ENCODE peak calls at places on chromosome 18, in four cellular contexts. C, X, A and I are unnamed samples.

GRCh38 chr18:31774960-31775359 is 14.3 kb upstream of the SLC25A52 start:
- DNase-seq in C (no peak), X (no peak), A (no peak), I (no peak)

GRCh38 chr18:70397259-70397925 is 108.5 kb downstream of the SOCS6 start:
- DNase-seq in C (no peak), X (no peak), A (no peak), I (no peak)

GRCh38 chr18:75173125-75173432 is 35.9 kb downstream of the PTGR3 start:
- DNase-seq in C (no peak), X (no peak), A (no peak), I (no peak)

GRCh38 chr18:13635046-13635445 is 91.3 kb downstream of the FAM210A start:
- DNase-seq in C (no peak), X (no peak), A (no peak), I (no peak)

GRCh38 chr18:65721634-65722033 is 29.2 kb upstream of the CDH7 start:
- DNase-seq in C (no peak), X (no peak), A (no peak), I (no peak)

GRCh38 chr18:74633652-74634352 is 36.1 kb downstream of the ZNF407 start:
- DNase-seq in C (no peak), X (no peak), A (no peak), I (no peak)

GRCh38 chr18:25662247-25662646 is 310.3 kb upstream of the ZNF521 start:
- DNase-seq in C (no peak), X (no peak), A (no peak), I (no peak)

GRCh38 chr18:56505971-56506370 is 132.4 kb downstream of the TXNL1 start:
- DNase-seq in C (no peak), X (no peak), A (no peak), I (no peak)

GRCh38 chr18:78295271-78295670 is 684.3 kb upstream of the SALL3 start:
- DNase-seq in C (no peak), X (no peak), A (no peak), I (no peak)

GRCh38 chr18:45576906-45577305 is 38.4 kb upstream of the SLC14A2 start:
- DNase-seq in C (no peak), X (no peak), A (no peak), I (no peak)

GRCh38 chr18:45221363-45221762 is 393.9 kb upstream of the SLC14A2 start:
- DNase-seq in C (no peak), X (no peak), A (no peak), I (no peak)

GRCh38 chr18:22674300-22674699 is 256.6 kb upstream of the CTAGE1 start:
- DNase-seq in C (no peak), X (no peak), A (no peak), I (no peak)

GRCh38 chr18:13672657-13673056 is 53.7 kb downstream of the FAM210A start:
- DNase-seq in C (no peak), X (no peak), A (no peak), I (no peak)

GRCh38 chr18:68417826-68418225 is 297.1 kb downstream of the TMX3 start:
- DNase-seq in C (no peak), X (no peak), A (no peak), I (no peak)

GRCh38 chr18:22493255-22493654 is 75.5 kb upstream of the CTAGE1 start:
- DNase-seq in C (no peak), X (no peak), A (no peak), I (no peak)

GRCh38 chr18:71485578-71485977 is 1058.6 kb downstream of the CBLN2 start:
- DNase-seq in C (no peak), X (no peak), A (no peak), I (no peak)

GRCh38 chr18:49894827-49895226 is 81.5 kb upstream of the ACAA2 start:
- DNase-seq in C (no peak), X (no peak), A (no peak), I (no peak)

GRCh38 chr18:10559566-10560456 is 34.0 kb downstream of the NAPG start:
- DNase-seq in C (peak; percentile 40), X (no peak), A (no peak), I (peak; percentile 24)

GRCh38 chr18:48930926-48931325 is 19.8 kb downstream of the SMAD7 start:
- DNase-seq in C (no peak), X (no peak), A (no peak), I (no peak)

GRCh38 chr18:292271-292670 is 24.4 kb upstream of the THOC1 start:
- DNase-seq in C (no peak), X (no peak), A (no peak), I (peak; percentile 11)
- TF ChIP-seq CTCF in C (peak; percentile 43), X (no peak), A (no peak), I (peak; percentile 15)

GRCh38 chr18:51025512-51025911 is 4.5 kb upstream of the SMAD4 start:
- DNase-seq in C (no peak), X (no peak), A (no peak), I (no peak)

GRCh38 chr18:51029694-51030536 is at the start of gene SMAD4:
- DNase-seq in C (peak; percentile 98), X (peak; percentile 99), A (peak; percentile 95), I (peak; percentile 100)

GRCh38 chr18:51030537-51031258 is 685 bp downstream of the SMAD4 start:
- DNase-seq in C (peak; percentile 50), X (peak; percentile 47), A (peak; percentile 81), I (peak; percentile 83)

GRCh38 chr18:51029378-51029693 is 677 bp upstream of the SMAD4 start:
- DNase-seq in C (no peak), X (no peak), A (no peak), I (no peak)

DNA sequence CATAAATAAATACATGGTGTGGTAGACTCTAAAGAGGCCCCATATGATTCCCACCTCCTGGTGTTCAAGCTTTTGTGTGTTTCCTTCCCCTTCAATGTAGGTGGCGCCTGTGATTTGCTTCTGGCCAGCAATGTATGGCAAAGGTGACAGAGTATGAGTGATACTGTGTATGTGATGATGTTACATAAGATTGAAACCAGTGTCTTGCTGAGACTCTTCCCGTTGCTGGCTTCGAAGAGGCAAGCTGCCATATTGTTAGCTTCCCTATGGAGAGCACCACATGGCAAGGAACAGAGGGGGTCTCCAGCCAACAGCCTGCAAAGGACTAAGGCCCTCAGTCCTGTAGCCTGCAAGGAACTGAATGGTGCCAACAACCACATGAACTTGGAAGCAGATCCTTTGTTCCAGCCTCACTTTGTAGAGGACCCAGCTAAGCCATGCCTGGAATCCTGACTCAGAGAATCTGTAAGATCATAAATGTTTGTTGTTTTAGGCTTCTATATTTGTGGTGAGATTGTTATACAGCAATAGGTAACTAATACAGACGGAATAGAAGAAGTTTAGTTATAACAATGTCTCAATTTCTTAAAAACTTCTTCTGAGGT is 1.7 kb upstream of the SMAD4 start:
- DNase-seq in C (no peak), X (no peak), A (no peak), I (peak; percentile 30)
- TF ChIP-seq CTCF in C (no peak), X (no peak), A (no peak), I (peak; percentile 11)

DNA sequence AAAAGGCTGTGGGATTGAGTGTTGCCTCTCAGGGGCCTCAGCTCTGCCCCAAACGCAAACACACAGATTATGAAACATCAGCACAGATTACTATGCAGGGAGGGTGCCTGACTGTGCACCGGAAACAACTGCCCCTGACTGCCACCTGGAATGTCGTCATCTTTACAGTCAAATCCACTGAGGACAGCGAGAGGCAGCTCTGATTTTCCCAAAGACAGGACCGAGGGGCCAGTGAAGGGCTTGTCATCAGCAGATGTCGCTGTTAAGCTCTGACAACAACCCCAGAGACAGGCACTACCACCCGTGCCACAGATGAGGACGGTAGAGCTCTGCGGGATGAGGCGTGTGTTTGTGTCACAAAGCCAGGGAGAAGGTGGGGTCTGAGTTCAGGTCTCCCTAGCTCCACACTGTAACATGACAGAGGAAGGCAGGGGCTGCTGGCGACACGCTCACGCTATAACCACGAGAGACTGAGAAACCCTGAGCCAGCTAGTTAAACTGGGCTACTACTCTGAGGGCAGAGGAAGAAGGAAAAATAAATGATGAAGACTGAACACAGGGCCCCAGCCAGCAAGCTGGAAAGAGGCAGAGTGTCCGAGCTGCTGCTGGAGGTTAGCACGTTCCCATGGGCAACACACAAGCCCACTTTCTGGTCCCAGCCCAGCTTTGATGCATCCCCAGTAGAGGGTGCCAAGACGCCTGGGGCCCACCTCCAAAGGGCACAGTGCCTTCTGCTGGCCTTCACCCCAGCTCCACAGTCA is 47.0 kb downstream of the PARD6G start:
- DNase-seq in C (peak; percentile 54), X (no peak), A (peak; percentile 68), I (peak; percentile 82)
- TF ChIP-seq CTCF in C (peak; percentile 49), X (no peak), A (peak; percentile 46), I (peak; percentile 89)

GRCh38 chr18:54557958-54558357 is 33.1 kb upstream of the DYNAP start:
- DNase-seq in C (no peak), X (no peak), A (no peak), I (no peak)

GRCh38 chr18:54555996-54556395 is 35.0 kb upstream of the DYNAP start:
- DNase-seq in C (no peak), X (no peak), A (no peak), I (no peak)

GRCh38 chr18:54561864-54562263 is 29.2 kb upstream of the DYNAP start:
- DNase-seq in C (no peak), X (no peak), A (no peak), I (no peak)

GRCh38 chr18:54558609-54559585 is 32.1 kb upstream of the DYNAP start:
- DNase-seq in C (no peak), X (no peak), A (no peak), I (no peak)
- TF ChIP-seq CTCF in C (peak; percentile 82), X (peak; percentile 59), A (peak; percentile 62), I (peak; percentile 59)

GRCh38 chr18:23799540-23799939 is 110.3 kb downstream of the LAMA3 start:
- DNase-seq in C (no peak), X (no peak), A (no peak), I (no peak)
- TF ChIP-seq CTCF in C (no peak), X (no peak), A (no peak), I (no peak)

DNA sequence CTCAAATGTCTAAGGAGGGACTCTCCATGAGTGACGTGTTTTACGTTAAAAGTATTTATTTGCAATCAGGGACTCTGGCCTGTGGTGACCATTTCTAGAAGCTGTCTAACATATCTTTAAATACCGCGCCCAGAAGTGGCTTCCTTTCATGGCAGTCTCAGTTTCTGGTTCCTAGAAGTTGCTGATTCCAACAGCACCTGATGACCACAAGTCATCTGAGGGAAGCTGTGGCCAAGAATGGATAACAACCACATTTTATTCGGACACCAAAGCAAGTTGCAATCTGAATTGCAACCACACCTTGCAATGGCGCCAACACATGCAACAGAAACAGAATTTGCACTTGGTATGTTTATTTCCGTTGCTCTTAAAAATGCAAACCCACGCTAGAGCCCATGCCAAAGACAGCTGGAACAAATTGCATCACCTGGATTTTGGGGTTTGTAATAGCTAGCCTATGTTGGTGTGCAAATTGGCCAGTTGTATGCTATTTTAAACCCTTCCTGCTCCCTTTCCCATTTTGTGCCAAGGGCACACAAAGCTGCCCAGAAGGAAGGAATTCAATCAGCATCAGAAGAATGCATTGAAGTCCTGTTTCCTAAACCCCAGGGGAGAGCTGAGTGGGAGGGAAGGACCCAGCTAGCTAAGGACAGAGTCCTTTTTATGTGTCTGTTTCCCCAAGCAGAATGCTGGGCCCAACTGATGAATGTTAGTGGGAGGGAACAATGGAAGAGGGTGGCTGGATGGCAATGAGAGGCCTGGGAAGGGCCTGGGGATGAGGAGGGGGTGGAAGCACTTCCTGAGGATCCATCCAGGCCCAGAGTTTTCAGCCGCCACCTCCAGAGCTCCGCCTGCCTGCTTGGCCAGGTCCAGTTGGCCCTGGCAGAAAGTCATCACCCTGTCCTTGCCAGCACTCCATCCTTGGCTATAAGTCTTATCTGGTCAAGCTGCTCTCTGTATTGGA is 32.9 kb downstream of the MEX3C start:
- DNase-seq in C (no peak), X (no peak), A (no peak), I (no peak)
- TF ChIP-seq CTCF in C (no peak), X (no peak), A (no peak), I (no peak)

GRCh38 chr18:63949068-63949737 is at the start of gene HMSD:
- DNase-seq in C (peak; percentile 91), X (no peak), A (peak; percentile 72), I (no peak)
- TF ChIP-seq CTCF in C (peak; percentile 60), X (peak; percentile 44), A (peak; percentile 49), I (no peak)

GRCh38 chr18:3183103-3183717 is 36.6 kb downstream of the MYOM1 start:
- DNase-seq in C (no peak), X (no peak), A (no peak), I (no peak)
- TF ChIP-seq CTCF in C (no peak), X (no peak), A (no peak), I (no peak)